ENCODE peak calls at places on chromosomes 13 and 19, in five cellular contexts. Z is mesenchymal stem cell, T is HCT116, M is GM23248, P is IMR-90. D is an unnamed sample. For H3K27me3, the result is how much of the 10 kb centered on the place peaks cover.

GRCh38 chr13:28387740-28388501 is 107.0 kb downstream of the FLT1 start:
- DNase-seq in Z (no peak), T (no peak), M (no peak), P (no peak), D (no peak)

GRCh38 chr13:87280139-87280538 is 391.0 kb upstream of the SLITRK5 start:
- DNase-seq in Z (peak), T (no peak), M (no peak), P (no peak), D (no peak)

GRCh38 chr19:18879579-18880373 is 16.2 kb downstream of the CERS1 start:
- DNase-seq in Z (no peak), T (peak), M (peak), P (no peak), D (peak)

GRCh38 chr13:41017153-41017552 is 2.0 kb downstream of the ELF1 start:
- DNase-seq in Z (peak), T (no peak), M (no peak), P (no peak), D (peak)

GRCh38 chr13:94196426-94196825 is 283.1 kb downstream of the DCT start:
- DNase-seq in Z (no peak), T (no peak), M (no peak), P (no peak), D (no peak)

GRCh38 chr19:54179921-54180452 is 7.0 kb upstream of the TMC4 start:
- DNase-seq in Z (peak), T (no peak), M (peak), P (peak), D (peak)

GRCh38 chr13:114005206-114005720 is 31.4 kb upstream of the C13orf46 start:
- DNase-seq in Z (no peak), T (no peak), M (no peak), P (no peak), D (no peak)

GRCh38 chr19:10286803-10287737 is at the start of gene ICAM4:
- DNase-seq in Z (peak), T (no peak), M (peak), P (peak), D (no peak)

GRCh38 chr13:103394670-103395069 is 328.5 kb upstream of the SLC10A2 start:
- DNase-seq in Z (no peak), T (no peak), M (no peak), P (no peak), D (no peak)

GRCh38 chr13:110263906-110264305 is 43.1 kb downstream of the COL4A1 start:
- DNase-seq in Z (no peak), T (no peak), M (no peak), P (no peak), D (no peak)

GRCh38 chr13:52010890-52011689 is at the start of gene ATP7B:
- DNase-seq in Z (peak), T (no peak), M (peak), P (no peak), D (no peak)

GRCh38 chr13:49859568-49859967 is 67.1 kb upstream of the KPNA3 start:
- DNase-seq in Z (peak), T (peak), M (peak), P (peak), D (no peak)

GRCh38 chr19:36973844-36974195 is 57.7 kb downstream of the ZNF568 start:
- DNase-seq in Z (no peak), T (no peak), M (no peak), P (no peak), D (no peak)

GRCh38 chr19:33063356-33064116 is 1.2 kb downstream of the RHPN2 start:
- DNase-seq in Z (peak), T (no peak), M (no peak), P (peak), D (peak)

GRCh38 chr19:5894704-5895349 is 8.8 kb downstream of the NDUFA11 start:
- DNase-seq in Z (no peak), T (no peak), M (no peak), P (no peak), D (peak)

GRCh38 chr13:101785858-101786257 is 333.4 kb downstream of the ITGBL1 start:
- DNase-seq in Z (peak), T (peak), M (peak), P (peak), D (peak)

GRCh38 chr19:48355555-48355954 is 8.2 kb downstream of the TMEM143 start:
- DNase-seq in Z (no peak), T (no peak), M (no peak), P (no peak), D (no peak)

GRCh38 chr13:64248371-64249065 is 2832.9 kb upstream of the PCDH20 start:
- DNase-seq in Z (no peak), T (no peak), M (no peak), P (peak), D (no peak)

GRCh38 chr19:31905980-31906948 is 439.1 kb upstream of the ZNF507 start:
- DNase-seq in Z (peak), T (no peak), M (peak), P (no peak), D (no peak)

GRCh38 chr19:37346091-37346490 is 24.8 kb upstream of the ZNF527 start:
- DNase-seq in Z (no peak), T (no peak), M (no peak), P (no peak), D (no peak)

GRCh38 chr13:100913143-100913542 is 238.5 kb upstream of the TMTC4 start:
- DNase-seq in Z (peak), T (no peak), M (no peak), P (peak), D (no peak)

GRCh38 chr13:18952225-18953016 is 229.2 kb downstream of the TUBA3C start:
- DNase-seq in Z (no peak), T (no peak), M (no peak), P (no peak), D (no peak)

GRCh38 chr13:98454389-98454881 is 122.5 kb downstream of the STK24 start:
- DNase-seq in Z (peak), T (no peak), M (peak), P (peak), D (no peak)

GRCh38 chr13:36950920-36951319 is 30.9 kb upstream of the SMAD9 start:
- DNase-seq in Z (no peak), T (no peak), M (no peak), P (no peak), D (no peak)

GRCh38 chr19:29084266-29084665 is 128.7 kb downstream of the UQCRFS1 start:
- DNase-seq in Z (no peak), T (no peak), M (peak), P (no peak), D (peak)

GRCh38 chr19:10887616-10888367 is 16.4 kb downstream of the CARM1 start:
- DNase-seq in Z (peak), T (no peak), M (peak), P (no peak), D (peak)

GRCh38 chr13:55073000-55073399 is 2044.4 kb downstream of the OLFM4 start:
- DNase-seq in Z (no peak), T (no peak), M (no peak), P (no peak), D (no peak)

GRCh38 chr19:8491574-8491973 is 10.9 kb downstream of the PRAM1 start:
- DNase-seq in Z (no peak), T (no peak), M (no peak), P (no peak), D (peak)

GRCh38 chr19:8488351-8488750 is 14.1 kb downstream of the PRAM1 start:
- DNase-seq in Z (no peak), T (no peak), M (no peak), P (no peak), D (no peak)

GRCh38 chr19:8489591-8490394 is 12.6 kb downstream of the PRAM1 start:
- DNase-seq in Z (no peak), T (no peak), M (no peak), P (no peak), D (no peak)

GRCh38 chr19:8490395-8490760 is 12.1 kb downstream of the PRAM1 start:
- DNase-seq in Z (no peak), T (no peak), M (no peak), P (no peak), D (no peak)

GRCh38 chr19:8490873-8491272 is 11.6 kb downstream of the PRAM1 start:
- DNase-seq in Z (no peak), T (no peak), M (no peak), P (no peak), D (no peak)
- H2AFZ ChIP-seq in Z (no peak), T (no peak), M (no peak), P (no peak), D (no peak)

DNA sequence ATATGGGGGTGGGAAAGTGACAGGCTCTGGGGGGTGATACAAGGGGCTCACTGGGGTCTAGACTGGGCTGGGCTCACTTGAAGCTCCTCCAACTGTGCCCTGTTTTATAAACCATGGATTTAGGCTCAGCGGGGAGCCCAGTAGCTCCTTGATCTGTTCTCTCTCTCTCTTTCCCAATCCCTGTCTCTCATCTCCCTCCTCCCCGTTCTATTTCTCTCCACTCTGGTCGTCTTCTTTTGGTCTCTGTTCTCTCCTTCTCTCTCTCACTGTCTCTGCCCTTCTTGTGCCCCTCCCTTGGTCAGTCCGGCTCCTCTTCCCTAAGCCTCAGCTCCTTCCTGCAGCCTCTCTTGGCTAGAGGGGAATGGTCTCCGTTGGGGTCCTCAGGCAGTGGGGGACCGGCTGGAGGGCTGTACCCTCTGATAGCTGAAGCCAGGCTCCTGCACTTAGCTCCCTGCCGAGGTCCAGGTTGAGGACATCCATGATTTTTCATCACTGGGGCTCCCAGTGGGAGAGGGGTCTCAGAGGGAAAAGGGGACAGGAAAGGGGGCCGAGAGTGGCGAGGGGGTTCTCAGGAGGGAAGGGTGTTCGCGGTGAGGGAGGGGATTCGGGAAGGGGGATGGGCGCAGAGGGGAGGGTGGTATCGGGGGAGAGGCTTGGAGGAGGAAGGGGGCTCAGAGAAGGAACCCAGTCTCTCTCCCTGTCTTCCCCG is 8.5 kb downstream of the UNC13A start:
- DNase-seq in Z (peak), T (no peak), M (peak), P (no peak), D (no peak)
- H3K27me3 ChIP-seq in Z (half or more), T (under half), M (under half), P (under half), D (under half)

DNA sequence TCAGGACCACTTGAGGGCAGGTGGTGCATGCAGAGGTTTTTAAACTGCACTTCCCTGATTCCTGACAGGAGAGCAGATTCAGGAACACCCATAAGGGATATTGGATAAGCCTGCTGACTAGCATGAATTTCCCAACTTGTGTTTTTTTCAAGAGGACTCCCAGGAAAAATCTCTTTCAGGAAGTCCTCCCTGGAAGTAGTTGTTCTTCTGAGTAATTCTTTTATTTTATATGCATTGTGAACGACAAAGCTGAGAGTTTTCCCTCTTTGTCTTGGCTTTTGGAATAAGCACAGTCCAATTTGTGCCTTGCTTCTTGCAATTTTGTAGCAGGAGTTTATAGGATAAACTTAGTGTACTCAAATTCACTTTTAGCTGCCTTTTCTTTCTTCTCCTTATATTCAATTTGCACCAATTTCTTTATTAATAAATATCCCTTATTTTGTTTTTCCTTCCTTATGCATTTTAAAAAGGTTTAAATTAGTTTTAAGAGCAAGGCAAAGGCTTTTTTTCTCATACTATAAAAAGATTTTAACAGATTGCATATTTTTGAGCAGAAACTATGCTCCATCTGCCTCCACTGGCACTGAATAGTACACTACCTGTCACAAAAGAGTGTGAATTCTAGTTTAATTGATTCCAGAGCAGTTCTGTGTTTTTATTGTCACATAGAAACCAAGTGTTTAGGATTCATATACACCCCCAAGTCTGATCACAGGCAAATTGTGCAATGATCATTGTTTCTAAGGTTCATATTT is 543.3 kb upstream of the SPRY2 start:
- DNase-seq in Z (no peak), T (no peak), M (no peak), P (no peak), D (no peak)
- H2AFZ ChIP-seq in Z (no peak), T (no peak), M (no peak), P (no peak), D (no peak)

GRCh38 chr13:21672811-21673591 is 2.1 kb downstream of the FGF9 start:
- DNase-seq in Z (no peak), T (no peak), M (peak), P (no peak), D (no peak)
- H3K27me3 ChIP-seq in Z (under half), T (under half), M (half or more), P (under half), D (under half)

GRCh38 chr13:31945202-31945978 is 86.2 kb upstream of the FRY start:
- DNase-seq in Z (peak), T (no peak), M (peak), P (peak), D (no peak)
- H2AFZ ChIP-seq in Z (no peak), T (no peak), M (peak), P (no peak), D (no peak)

GRCh38 chr19:2249880-2250764 is 999 bp downstream of the AMH start:
- DNase-seq in Z (no peak), T (no peak), M (no peak), P (no peak), D (no peak)

GRCh38 chr19:2248136-2249009 is 750 bp upstream of the AMH start:
- DNase-seq in Z (no peak), T (no peak), M (no peak), P (no peak), D (no peak)

GRCh38 chr19:2247433-2248101 is 1.6 kb upstream of the AMH start:
- DNase-seq in Z (no peak), T (no peak), M (no peak), P (no peak), D (no peak)

GRCh38 chr19:2250765-2251576 is 1.8 kb downstream of the AMH start:
- DNase-seq in Z (no peak), T (no peak), M (peak), P (no peak), D (no peak)

DNA sequence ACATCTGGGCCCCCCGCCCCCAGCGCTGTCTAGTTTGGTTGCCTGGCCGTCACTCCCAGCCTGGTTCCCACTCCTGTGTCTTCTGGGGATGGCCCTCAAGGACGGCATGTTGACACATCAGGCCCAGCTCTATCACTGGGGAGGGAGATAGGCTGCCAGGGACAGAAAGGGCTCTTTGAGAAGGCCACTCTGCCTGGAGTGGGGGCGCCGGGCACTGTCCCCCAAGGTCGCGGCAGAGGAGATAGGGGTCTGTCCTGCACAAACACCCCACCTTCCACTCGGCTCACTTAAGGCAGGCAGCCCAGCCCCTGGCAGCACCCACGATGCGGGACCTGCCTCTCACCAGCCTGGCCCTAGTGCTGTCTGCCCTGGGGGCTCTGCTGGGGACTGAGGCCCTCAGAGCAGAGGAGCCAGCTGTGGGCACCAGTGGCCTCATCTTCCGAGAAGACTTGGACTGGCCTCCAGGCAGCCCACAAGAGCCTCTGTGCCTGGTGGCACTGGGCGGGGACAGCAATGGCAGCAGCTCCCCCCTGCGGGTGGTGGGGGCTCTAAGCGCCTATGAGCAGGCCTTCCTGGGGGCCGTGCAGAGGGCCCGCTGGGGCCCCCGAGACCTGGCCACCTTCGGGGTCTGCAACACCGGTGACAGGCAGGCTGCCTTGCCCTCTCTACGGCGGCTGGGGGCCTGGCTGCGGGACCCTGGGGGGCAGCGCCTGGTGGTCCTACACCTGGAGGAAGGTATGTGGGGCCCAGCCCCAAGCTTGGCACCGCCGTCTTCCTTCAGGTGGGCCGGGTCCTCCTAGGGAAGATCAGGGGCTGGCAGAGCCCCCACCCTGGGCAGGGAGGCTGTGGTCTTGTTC is at the start of gene AMH:
- DNase-seq in Z (no peak), T (no peak), M (no peak), P (no peak), D (no peak)
- H3K27me3 ChIP-seq in Z (under half), T (under half), M (under half), P (under half), D (under half)

DNA sequence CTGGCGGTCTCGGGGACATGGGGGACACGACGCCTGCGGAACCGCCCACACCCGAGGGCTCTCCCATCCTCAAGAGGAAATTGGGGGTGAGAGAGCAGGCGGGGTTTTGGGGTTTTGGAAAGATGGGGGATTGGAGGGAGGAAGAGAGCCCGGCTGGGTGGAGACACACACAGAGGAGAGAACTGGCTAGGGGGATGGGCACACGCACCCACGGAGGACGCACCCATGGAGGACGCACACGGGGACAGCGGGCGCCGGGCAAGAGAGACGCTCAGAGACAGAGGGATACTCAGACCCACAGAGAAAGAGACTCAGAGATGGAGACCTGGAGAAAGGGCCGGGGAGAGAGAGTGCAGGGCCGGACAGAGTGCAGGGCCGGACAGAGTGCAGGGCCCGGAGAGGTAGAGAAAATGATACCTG is 52.1 kb downstream of the MAP4K1 start:
- DNase-seq in Z (no peak), T (no peak), M (no peak), P (no peak), D (no peak)
- H2AFZ ChIP-seq in Z (no peak), T (no peak), M (peak), P (peak), D (peak)

GRCh38 chr19:52307275-52307674 is 10.3 kb downstream of the ZNF480 start:
- DNase-seq in Z (peak), T (peak), M (peak), P (peak), D (peak)
- H3K27me3 ChIP-seq in Z (under half), T (under half), M (under half), P (under half), D (under half)

D was measured in Karpas-422.